ENCODE peak calls at places on chromosome 22, in four cellular contexts. A is thyroid gland, J is fibroblast of mammary gland, X is GM12865. D is an unnamed sample.
A peak's percentile ranks its signal among the peaks of the same experiment; 100 is the strongest.

GRCh38 chr22:42889290-42889689 is 32.2 kb upstream of the ARFGAP3 start:
- DNase-seq in A (no peak), J (no peak), X (peak; percentile 94), D (no peak)

GRCh38 chr22:42805998-42806481 is 51.0 kb downstream of the ARFGAP3 start:
- DNase-seq in A (no peak), J (no peak), X (no peak), D (no peak)

GRCh38 chr22:17998913-17999312 is 25.4 kb downstream of the MICAL3 start:
- DNase-seq in A (no peak), J (no peak), X (no peak), D (no peak)

GRCh38 chr22:36544107-36544620 is 15.2 kb upstream of the EIF3D start:
- DNase-seq in A (no peak), J (peak; percentile 63), X (no peak), D (no peak)

GRCh38 chr22:31497148-31497938 is 1.0 kb downstream of the SFI1 start:
- DNase-seq in A (no peak), J (no peak), X (peak; percentile 52), D (no peak)

GRCh38 chr22:35784633-35785032 is 67.0 kb downstream of the APOL5 start:
- DNase-seq in A (peak; percentile 10), J (no peak), X (no peak), D (no peak)

GRCh38 chr22:21000215-21000986 is 1.5 kb downstream of the THAP7 start:
- DNase-seq in A (no peak), J (no peak), X (no peak), D (no peak)

GRCh38 chr22:36015806-36016519 is 12.7 kb downstream of the RBFOX2 start:
- DNase-seq in A (no peak), J (no peak), X (no peak), D (no peak)

GRCh38 chr22:32511776-32512175 is 37.2 kb downstream of the FBXO7 start:
- DNase-seq in A (no peak), J (no peak), X (no peak), D (no peak)

GRCh38 chr22:47366026-47366767 is 603.7 kb downstream of the TBC1D22A start:
- DNase-seq in A (no peak), J (no peak), X (no peak), D (no peak)

GRCh38 chr22:39245130-39246039 is 603 bp upstream of the PDGFB start:
- DNase-seq in A (no peak), J (no peak), X (no peak), D (no peak)

GRCh38 chr22:36365020-36365411 is 22.8 kb downstream of the MYH9 start:
- DNase-seq in A (peak; percentile 54), J (peak; percentile 100), X (peak; percentile 82), D (no peak)

GRCh38 chr22:42365942-42366660 is 66.1 kb downstream of the NFAM1 start:
- DNase-seq in A (peak; percentile 74), J (no peak), X (no peak), D (no peak)

GRCh38 chr22:38716827-38717226 is 11.1 kb downstream of the GTPBP1 start:
- DNase-seq in A (no peak), J (no peak), X (no peak), D (no peak)

GRCh38 chr22:42696331-42696967 is 24.2 kb downstream of the A4GALT start:
- DNase-seq in A (no peak), J (no peak), X (no peak), D (no peak)

GRCh38 chr22:46547883-46548244 is 10.4 kb upstream of the CELSR1 start:
- DNase-seq in A (peak; percentile 42), J (peak; percentile 94), X (no peak), D (no peak)

GRCh38 chr22:39546889-39547586 is 14.5 kb upstream of the RPS19BP1 start:
- DNase-seq in A (peak; percentile 95), J (peak; percentile 39), X (no peak), D (no peak)

GRCh38 chr22:46010951-46011626 is 34.1 kb upstream of the WNT7B start:
- DNase-seq in A (peak; percentile 21), J (no peak), X (no peak), D (no peak)

GRCh38 chr22:43110444-43110926 is at the start of gene BIK:
- DNase-seq in A (peak; percentile 67), J (peak; percentile 14), X (peak; percentile 82), D (no peak)

GRCh38 chr22:38799265-38800002 is 5.5 kb upstream of the DNAL4 start:
- DNase-seq in A (no peak), J (peak; percentile 89), X (no peak), D (no peak)

GRCh38 chr22:29266564-29267461 is 968 bp downstream of the RHBDD3 start:
- DNase-seq in A (no peak), J (peak; percentile 39), X (peak; percentile 22), D (no peak)

GRCh38 chr22:24181996-24182560 is 791 bp downstream of the SUSD2 start:
- DNase-seq in A (peak; percentile 52), J (no peak), X (no peak), D (no peak)

GRCh38 chr22:38754247-38755154 is 1.3 kb downstream of the SUN2 start:
- DNase-seq in A (peak; percentile 76), J (peak; percentile 57), X (peak; percentile 65), D (no peak)

GRCh38 chr22:47022075-47022473 is 259.6 kb downstream of the TBC1D22A start:
- DNase-seq in A (no peak), J (no peak), X (no peak), D (no peak)

GRCh38 chr22:33382427-33382826 is 324.2 kb upstream of the SYN3 start:
- DNase-seq in A (no peak), J (no peak), X (no peak), D (no peak)

GRCh38 chr22:36461665-36462474 is 19.6 kb downstream of the TXN2 start:
- DNase-seq in A (peak; percentile 98), J (peak; percentile 58), X (no peak), D (no peak)

GRCh38 chr22:37167176-37167980 is 17.7 kb upstream of the IL2RB start:
- DNase-seq in A (no peak), J (no peak), X (no peak), D (no peak)

GRCh38 chr22:32079110-32080089 is 36.3 kb downstream of the SLC5A1 start:
- DNase-seq in A (no peak), J (peak; percentile 45), X (no peak), D (no peak)

GRCh38 chr22:30238661-30239420 is 7.7 kb downstream of the LIF start:
- DNase-seq in A (peak; percentile 43), J (peak; percentile 41), X (no peak), D (no peak)

GRCh38 chr22:39308614-39309363 is 10.6 kb downstream of the RPL3 start:
- DNase-seq in A (no peak), J (peak; percentile 90), X (no peak), D (no peak)

GRCh38 chr22:28410050-28410816 is 269.4 kb downstream of the TTC28 start:
- DNase-seq in A (no peak), J (peak; percentile 71), X (no peak), D (no peak)

DNA sequence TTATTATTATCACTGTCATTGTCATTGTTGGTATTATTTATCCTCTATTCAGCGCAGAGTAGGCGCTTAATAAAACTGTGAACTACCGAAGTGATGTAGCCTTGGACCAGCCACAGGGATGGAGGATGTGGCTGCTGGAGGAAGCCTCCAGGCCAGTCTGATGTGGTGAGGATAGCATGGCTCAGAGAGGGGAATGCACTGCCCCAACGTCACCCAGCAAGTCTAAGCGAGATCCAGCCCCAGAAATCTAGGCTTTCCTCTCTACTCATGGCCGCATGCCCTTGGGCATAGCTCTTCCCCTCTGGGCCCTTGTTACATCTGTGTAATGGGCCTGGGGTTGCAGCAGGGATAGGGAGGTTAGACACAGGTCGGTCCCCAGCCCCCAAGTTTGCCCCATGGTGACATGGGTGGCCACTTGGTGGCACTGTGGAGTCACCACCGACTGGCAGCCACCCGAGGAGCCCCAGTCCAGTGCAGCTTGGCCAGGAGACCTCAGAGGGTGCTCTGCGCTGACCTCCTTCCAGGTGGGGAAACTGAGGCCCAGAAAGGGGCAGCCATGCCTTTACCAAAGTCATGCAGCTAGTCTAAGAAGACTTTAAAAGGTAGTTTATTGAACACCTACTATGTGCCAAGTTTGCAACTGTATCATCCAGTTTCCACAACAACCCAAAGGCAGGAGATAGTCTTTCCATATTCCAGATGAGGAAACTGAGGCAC is 395.7 kb downstream of the MN1 start:
- DNase-seq in A (peak; percentile 45), J (peak; percentile 50), X (peak; percentile 16), D (no peak)
- TF ChIP-seq CTCF in A (no peak), J (peak; percentile 66), X (peak; percentile 43), D (peak; percentile 52)

DNA sequence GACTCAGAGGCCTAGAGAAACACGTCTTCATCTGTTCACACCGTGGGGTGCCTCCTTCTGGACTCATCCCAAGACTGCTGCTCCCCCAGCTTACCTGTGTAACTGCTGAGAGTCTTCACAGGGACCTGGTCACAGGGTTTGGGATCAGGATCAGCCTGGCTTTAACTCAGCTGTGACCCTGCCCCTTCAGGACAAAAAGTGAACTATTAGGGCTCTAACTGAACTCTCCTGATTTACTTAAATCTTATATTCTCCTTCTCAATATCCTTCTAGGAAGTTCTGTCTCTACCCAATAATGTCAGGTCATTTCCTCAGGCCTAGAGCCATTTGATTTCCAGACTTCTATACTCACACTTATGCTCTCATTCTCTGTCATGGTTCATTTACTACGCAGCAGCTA is 108.4 kb downstream of the ZNF280B start:
- DNase-seq in A (no peak), J (no peak), X (no peak), D (no peak)
- TF ChIP-seq CTCF in A (no peak), J (no peak), X (no peak), D (no peak)

DNA sequence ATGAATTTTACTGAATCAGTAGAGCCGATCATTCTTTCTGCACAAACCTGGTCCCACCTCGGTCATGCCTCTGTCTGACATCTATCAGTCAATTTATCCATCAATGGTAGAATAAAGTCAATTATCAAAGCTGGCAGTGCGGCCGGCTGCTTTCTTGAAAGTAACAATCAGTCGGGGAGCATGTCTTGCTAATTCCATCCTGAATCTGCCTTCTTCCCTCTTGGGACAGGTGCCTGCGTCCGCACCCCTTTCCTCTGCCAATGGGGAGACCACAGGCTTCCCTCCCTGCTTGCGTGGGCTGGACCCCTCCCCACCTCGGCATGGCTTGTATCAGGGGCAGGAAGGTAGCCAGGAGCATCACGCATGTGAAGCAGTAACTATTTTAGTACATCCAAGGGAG is 962.9 kb downstream of the BRD1 start:
- DNase-seq in A (no peak), J (no peak), X (no peak), D (no peak)
- TF ChIP-seq CTCF in A (no peak), J (no peak), X (no peak), D (no peak)

DNA sequence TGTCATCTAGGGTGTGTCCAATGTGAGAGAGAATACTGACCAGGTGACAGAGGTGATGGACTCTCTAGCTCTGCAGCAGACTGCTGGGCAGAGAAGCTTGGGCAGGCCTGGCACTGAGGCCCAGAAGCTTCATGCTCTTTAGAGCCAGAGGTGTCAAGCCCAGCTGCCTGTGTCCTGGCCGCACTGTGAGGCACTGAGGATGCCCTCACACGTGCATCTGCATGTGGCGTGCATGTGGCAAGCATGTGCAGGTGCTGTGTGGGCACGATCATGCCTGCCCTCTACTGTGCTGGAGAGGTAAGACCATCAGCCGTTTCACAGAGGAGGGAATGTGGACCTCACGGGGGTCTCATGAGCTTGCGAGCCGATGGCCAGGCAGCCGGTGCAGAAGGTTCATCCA is 15.8 kb upstream of the TXNRD2 start:
- DNase-seq in A (no peak), J (no peak), X (no peak), D (no peak)
- TF ChIP-seq CTCF in A (no peak), J (no peak), X (no peak), D (no peak)